ENCODE peak calls at places on chromosomes 11 and 22, in nine cellular contexts. M is aorta, J is SK-N-SH, E is GM23338, K is ovary, V is spleen, I is heart right ventricle, F is heart left ventricle, D is A549. S is an unnamed sample.

GRCh38 chr11:17519486-17519885 is 24.7 kb downstream of the USH1C start:
- DNase-seq in M (no peak), J (no peak), E (no peak), K (no peak), V (no peak), I (no peak), F (no peak), D (no peak), S (peak)

GRCh38 chr22:20776624-20777405 is 2.9 kb downstream of the SERPIND1 start:
- DNase-seq in M (no peak), J (no peak), E (no peak), K (no peak), V (no peak), I (no peak), F (no peak), D (no peak), S (no peak)

GRCh38 chr11:2314525-2315394 is 12.9 kb downstream of the TSPAN32 start:
- DNase-seq in M (peak), J (peak), E (no peak), K (peak), V (peak), I (peak), F (peak), D (no peak), S (peak)

GRCh38 chr11:10942621-10943020 is 84.8 kb upstream of the ZBED5 start:
- DNase-seq in M (no peak), J (no peak), E (no peak), K (no peak), V (no peak), I (no peak), F (no peak), D (no peak), S (no peak)

GRCh38 chr22:17084554-17085276 is at the start of gene IL17RA:
- DNase-seq in M (peak), J (peak), E (peak), K (peak), V (peak), I (peak), F (peak), D (peak), S (no peak)

GRCh38 chr11:61873588-61874459 is 17.5 kb downstream of the FADS3 start:
- DNase-seq in M (no peak), J (no peak), E (no peak), K (no peak), V (no peak), I (no peak), F (no peak), D (no peak), S (no peak)

GRCh38 chr22:19419464-19420178 is 11.9 kb downstream of the HIRA start:
- DNase-seq in M (no peak), J (no peak), E (no peak), K (no peak), V (no peak), I (no peak), F (no peak), D (no peak), S (no peak)

GRCh38 chr11:14905104-14906033 is 13.3 kb upstream of the CYP2R1 start:
- DNase-seq in M (peak), J (peak), E (peak), K (no peak), V (peak), I (peak), F (peak), D (peak), S (no peak)

GRCh38 chr11:15418887-15419286 is 304.2 kb downstream of the INSC start:
- DNase-seq in M (no peak), J (no peak), E (no peak), K (no peak), V (no peak), I (no peak), F (no peak), D (no peak), S (no peak)

GRCh38 chr11:126256216-126256615 is 12.5 kb downstream of the SRPRA start:
- DNase-seq in M (no peak), J (no peak), E (no peak), K (no peak), V (no peak), I (no peak), F (no peak), D (no peak), S (no peak)

GRCh38 chr22:19109198-19110063 is 12.8 kb downstream of the DGCR2 start:
- DNase-seq in M (no peak), J (no peak), E (no peak), K (no peak), V (no peak), I (no peak), F (no peak), D (peak), S (no peak)

GRCh38 chr11:8258771-8259170 is 4.9 kb downstream of the LMO1 start:
- DNase-seq in M (no peak), J (no peak), E (no peak), K (no peak), V (peak), I (no peak), F (no peak), D (no peak), S (no peak)

GRCh38 chr11:118530180-118530682 is 761 bp upstream of the TMEM25 start:
- DNase-seq in M (peak), J (no peak), E (no peak), K (no peak), V (no peak), I (no peak), F (no peak), D (no peak), S (no peak)

GRCh38 chr11:74671520-74672196 is 59.6 kb downstream of the CHRDL2 start:
- DNase-seq in M (no peak), J (no peak), E (no peak), K (no peak), V (no peak), I (no peak), F (no peak), D (peak), S (no peak)

GRCh38 chr11:75399344-75400109 is at the start of gene RPS3:
- DNase-seq in M (peak), J (peak), E (peak), K (peak), V (peak), I (peak), F (peak), D (peak), S (peak)

GRCh38 chr11:1446623-1447022 is 40.0 kb downstream of the MOB2 start:
- DNase-seq in M (no peak), J (no peak), E (no peak), K (no peak), V (no peak), I (no peak), F (no peak), D (no peak), S (no peak)

GRCh38 chr11:1303196-1303821 is 6.1 kb downstream of the TOLLIP start:
- DNase-seq in M (no peak), J (peak), E (peak), K (peak), V (peak), I (peak), F (no peak), D (peak), S (peak)

GRCh38 chr11:35811783-35812182 is 132.1 kb upstream of the LDLRAD3 start:
- DNase-seq in M (no peak), J (no peak), E (no peak), K (no peak), V (no peak), I (no peak), F (no peak), D (no peak), S (no peak)

GRCh38 chr11:64647019-64647805 is 56.2 kb downstream of the SLC22A12 start:
- DNase-seq in M (no peak), J (no peak), E (no peak), K (no peak), V (no peak), I (no peak), F (no peak), D (no peak), S (no peak)
- H3K27ac ChIP-seq in M (no peak), J (no peak), E (no peak), K (no peak), V (no peak), I (no peak), F (no peak), D (no peak), S (no peak)

GRCh38 chr11:34029176-34029575 is 22.4 kb upstream of the CAPRIN1 start:
- DNase-seq in M (no peak), J (no peak), E (no peak), K (no peak), V (no peak), I (no peak), F (no peak), D (no peak), S (no peak)
- H3K27ac ChIP-seq in M (no peak), J (no peak), E (no peak), K (no peak), V (no peak), I (no peak), F (no peak), D (no peak), S (no peak)

GRCh38 chr11:67264260-67264659 is 2.0 kb upstream of the GRK2 start:
- DNase-seq in M (no peak), J (no peak), E (no peak), K (no peak), V (no peak), I (no peak), F (no peak), D (no peak), S (no peak)
- H3K27ac ChIP-seq in M (no peak), J (no peak), E (no peak), K (no peak), V (no peak), I (no peak), F (no peak), D (no peak), S (no peak)

GRCh38 chr22:37165940-37166674 is 16.4 kb upstream of the IL2RB start:
- DNase-seq in M (peak), J (no peak), E (no peak), K (no peak), V (peak), I (no peak), F (peak), D (no peak), S (no peak)
- H3K27ac ChIP-seq in M (no peak), J (no peak), E (no peak), K (no peak), V (no peak), I (no peak), F (no peak), D (peak), S (no peak)

GRCh38 chr11:72521672-72522071 is 87.3 kb upstream of the CLPB start:
- DNase-seq in M (no peak), J (no peak), E (no peak), K (no peak), V (no peak), I (no peak), F (no peak), D (no peak), S (no peak)
- H3K27ac ChIP-seq in M (no peak), J (no peak), E (no peak), K (no peak), V (no peak), I (no peak), F (no peak), D (no peak), S (peak)

GRCh38 chr22:42548597-42549328 is 5.0 kb upstream of the SERHL2 start:
- DNase-seq in M (no peak), J (no peak), E (peak), K (no peak), V (no peak), I (no peak), F (no peak), D (no peak), S (no peak)
- H3K27ac ChIP-seq in M (no peak), J (no peak), E (peak), K (no peak), V (no peak), I (no peak), F (no peak), D (no peak), S (no peak)

GRCh38 chr22:40305625-40306024 is 40.7 kb upstream of the ADSL start:
- DNase-seq in M (no peak), J (no peak), E (no peak), K (no peak), V (no peak), I (no peak), F (no peak), D (no peak), S (no peak)

GRCh38 chr22:40312050-40312449 is 34.2 kb upstream of the ADSL start:
- DNase-seq in M (no peak), J (no peak), E (no peak), K (no peak), V (no peak), I (no peak), F (no peak), D (no peak), S (no peak)

GRCh38 chr22:40310771-40311120 is 35.6 kb upstream of the ADSL start:
- DNase-seq in M (no peak), J (no peak), E (no peak), K (no peak), V (no peak), I (no peak), F (no peak), D (no peak), S (no peak)

GRCh38 chr22:40310081-40310770 is 36.1 kb upstream of the ADSL start:
- DNase-seq in M (no peak), J (no peak), E (no peak), K (no peak), V (no peak), I (no peak), F (no peak), D (no peak), S (no peak)

GRCh38 chr22:40308999-40309578 is 37.2 kb upstream of the ADSL start:
- DNase-seq in M (no peak), J (no peak), E (no peak), K (no peak), V (no peak), I (no peak), F (no peak), D (no peak), S (no peak)
- H3K27ac ChIP-seq in M (no peak), J (peak), E (no peak), K (no peak), V (no peak), I (no peak), F (no peak), D (no peak), S (no peak)

DNA sequence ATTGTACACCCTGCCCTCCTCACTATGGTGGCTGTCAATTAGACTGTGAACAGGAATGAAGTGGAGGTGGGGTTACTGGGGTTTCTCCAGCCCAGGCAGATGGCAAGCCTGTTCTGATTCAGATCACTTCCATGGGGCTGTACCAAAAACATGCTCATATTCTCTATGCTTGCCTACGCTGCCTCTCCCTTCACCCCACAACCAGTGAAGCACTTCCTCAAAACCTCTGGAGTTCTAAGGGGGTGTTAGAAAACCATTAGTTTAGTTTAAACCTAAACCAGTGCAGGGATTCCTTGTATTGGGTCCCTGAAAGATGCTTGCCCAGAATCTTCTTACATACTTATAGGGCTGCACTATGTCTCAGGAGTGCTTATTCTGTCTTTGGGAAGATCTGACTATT is 71.6 kb downstream of the ATG16L2 start:
- DNase-seq in M (no peak), J (no peak), E (no peak), K (no peak), V (no peak), I (no peak), F (no peak), D (no peak), S (no peak)
- H3K27ac ChIP-seq in M (peak), J (no peak), E (no peak), K (no peak), V (no peak), I (no peak), F (no peak), D (no peak), S (no peak)